ENCODE peak calls at places on chromosomes 1 and 21, in five cellular contexts. B, Y, C, R and E are unnamed samples.

GRCh38 chr1:13764933-13765332 is 64.9 kb downstream of the PRDM2 start:
- DNase-seq in C (no peak), R (no peak), B (no peak), Y (no peak), E (no peak)

GRCh38 chr1:97137862-97138514 is 416.4 kb downstream of the PTBP2 start:
- DNase-seq in R (no peak), Y (no peak), B (no peak), C (no peak), E (no peak)

GRCh38 chr1:167052389-167052788 is 37.8 kb downstream of the GPA33 start:
- DNase-seq in C (no peak), R (no peak), B (no peak), Y (no peak), E (no peak)

GRCh38 chr1:184049836-184050468 is 1.6 kb upstream of the TSEN15 start:
- DNase-seq in C (no peak), B (no peak), Y (no peak), R (no peak), E (no peak)

GRCh38 chr1:51019811-51020210 is 49.8 kb downstream of the CDKN2C start:
- DNase-seq in Y (no peak), B (no peak), R (no peak), C (no peak), E (no peak)

GRCh38 chr1:228338521-228339051 is 68.0 kb downstream of the TRIM11 start:
- DNase-seq in C (no peak), B (no peak), Y (no peak), R (no peak), E (no peak)

GRCh38 chr1:32695098-32695904 is 7.3 kb downstream of the SYNC start:
- DNase-seq in C (peak; percentile 72), R (no peak), B (no peak), Y (no peak), E (no peak)

GRCh38 chr1:11673089-11673769 is 7.7 kb downstream of the MAD2L2 start:
- DNase-seq in R (no peak), Y (no peak), C (no peak), B (no peak), E (no peak)

GRCh38 chr21:38569733-38570132 is 71.5 kb upstream of the ERG start:
- DNase-seq in R (no peak), B (no peak), Y (no peak), C (no peak), E (no peak)

GRCh38 chr1:207698822-207699483 is 52.9 kb upstream of the CD46 start:
- DNase-seq in R (peak; percentile 24), Y (no peak), C (peak; percentile 31), B (no peak), E (no peak)

GRCh38 chr1:54417123-54417522 is 10.9 kb upstream of the SSBP3 start:
- DNase-seq in Y (no peak), B (no peak), C (no peak), R (no peak), E (no peak)

GRCh38 chr1:109531205-109531779 is 8.4 kb upstream of the GPR61 start:
- DNase-seq in R (no peak), Y (no peak), B (no peak), C (no peak), E (no peak)

GRCh38 chr1:59116920-59117542 is 179.9 kb upstream of the FGGY start:
- DNase-seq in R (no peak), B (no peak), C (no peak), Y (no peak), E (no peak)

GRCh38 chr21:46674430-46675007 is 39.0 kb downstream of the PRMT2 start:
- DNase-seq in Y (no peak), R (no peak), B (no peak), C (no peak), E (no peak)

GRCh38 chr1:228297822-228298221 is 90.0 kb downstream of the OBSCN start:
- DNase-seq in B (no peak), R (no peak), Y (no peak), C (no peak), E (no peak)

GRCh38 chr1:8810987-8811386 is 6.5 kb downstream of the RERE start:
- DNase-seq in Y (no peak), R (no peak), B (no peak), C (no peak), E (no peak)

GRCh38 chr1:209567788-209568187 is 15.7 kb upstream of the CAMK1G start:
- DNase-seq in B (no peak), R (no peak), Y (no peak), C (no peak), E (no peak)

GRCh38 chr21:32727478-32727727 is 410 bp downstream of the SYNJ1 start:
- DNase-seq in Y (no peak), C (no peak), B (no peak), R (no peak), E (no peak)

GRCh38 chr1:161185282-161185682 is 8.0 kb upstream of the B4GALT3 start:
- DNase-seq in C (peak; percentile 88), R (peak; percentile 67), Y (peak; percentile 79), B (peak; percentile 80), E (peak; percentile 72)

GRCh38 chr1:74592580-74593355 is 80.4 kb upstream of the LRRC53 start:
- DNase-seq in B (no peak), Y (no peak), C (no peak), R (no peak), E (no peak)

GRCh38 chr1:228360533-228361313 is 45.9 kb downstream of the TRIM11 start:
- DNase-seq in R (no peak), B (no peak), Y (no peak), C (no peak), E (no peak)

GRCh38 chr1:16055613-16056520 is 12.3 kb downstream of the CLCNKB start:
- DNase-seq in R (peak; percentile 80), Y (peak; percentile 65), C (peak; percentile 72), B (peak; percentile 70), E (peak; percentile 82)

GRCh38 chr21:41916888-41917433 is 36.9 kb downstream of the C2CD2 start:
- DNase-seq in B (no peak), C (no peak), Y (no peak), R (no peak), E (no peak)

GRCh38 chr1:150730130-150730721 is 9.5 kb upstream of the HORMAD1 start:
- DNase-seq in Y (no peak), C (no peak), B (no peak), R (no peak), E (no peak)

GRCh38 chr1:101820080-101820479 is 176.6 kb downstream of the OLFM3 start:
- DNase-seq in R (no peak), Y (no peak), B (no peak), C (no peak), E (no peak)

GRCh38 chr1:233421293-233421692 is 93.8 kb downstream of the MAP3K21 start:
- DNase-seq in B (no peak), C (no peak), R (no peak), Y (no peak), E (no peak)

GRCh38 chr1:15425961-15426360 is 12.3 kb upstream of the CTRC start:
- DNase-seq in R (no peak), Y (no peak), B (no peak), C (no peak), E (no peak)

GRCh38 chr1:44546403-44547053 is 127.8 kb downstream of the TMEM53 start:
- DNase-seq in R (no peak), Y (no peak), C (no peak), B (no peak), E (no peak)

GRCh38 chr1:7515896-7516295 is 255.2 kb upstream of the VAMP3 start:
- DNase-seq in C (no peak), Y (no peak), R (no peak), B (no peak), E (no peak)

GRCh38 chr21:41280115-41280919 is 36.3 kb upstream of the FAM3B start:
- DNase-seq in Y (no peak), C (no peak), B (no peak), R (no peak), E (no peak)

GRCh38 chr1:31523769-31524168 is 52.5 kb upstream of the TINAGL1 start:
- DNase-seq in Y (no peak), C (peak; percentile 54), B (no peak), R (no peak), E (no peak)

GRCh38 chr1:178461676-178462075 is 35.1 kb downstream of the CLEC20A start:
- DNase-seq in R (no peak), C (no peak), Y (no peak), B (no peak), E (no peak)

GRCh38 chr1:160007577-160008200 is 24.1 kb downstream of the PIGM start:
- DNase-seq in C (no peak), B (no peak), Y (peak; percentile 11), R (no peak), E (peak; percentile 46)

GRCh38 chr1:51594716-51595115 is 22.2 kb upstream of the OSBPL9 start:
- DNase-seq in Y (no peak), B (no peak), R (no peak), C (no peak), E (no peak)